ENCODE peak calls at places on chromosomes 2 and 18, in six cellular contexts. M is ovary, Q is A549, L is IMR-90, S is body of pancreas, E is Peyer's patch. B is an unnamed sample.

GRCh38 chr2:239321596-239322413 is 79.0 kb downstream of the HDAC4 start:
- DNase-seq in L (no peak), Q (no peak), S (no peak), E (no peak), M (peak), B (no peak)

GRCh38 chr2:20190862-20191713 is 33.8 kb downstream of the SDC1 start:
- DNase-seq in M (no peak), S (peak), Q (peak), E (no peak), L (no peak), B (no peak)

GRCh38 chr18:29892960-29893558 is 1149.5 kb downstream of the DSC3 start:
- DNase-seq in M (no peak), E (no peak), S (no peak), Q (peak), L (no peak), B (no peak)

GRCh38 chr2:215522237-215522636 is 86.4 kb upstream of the FN1 start:
- DNase-seq in M (no peak), Q (no peak), S (no peak), E (no peak), L (no peak), B (no peak)

GRCh38 chr2:47034973-47035609 is 119.5 kb upstream of the MCFD2 start:
- DNase-seq in M (no peak), S (peak), Q (no peak), L (no peak), E (no peak), B (peak)

GRCh38 chr2:30527859-30528258 is 80.8 kb downstream of the LCLAT1 start:
- DNase-seq in E (no peak), L (peak), S (no peak), Q (no peak), M (no peak), B (no peak)

GRCh38 chr18:78703297-78703696 is 276.3 kb upstream of the SALL3 start:
- DNase-seq in M (no peak), Q (no peak), E (no peak), L (no peak), S (no peak), B (no peak)

GRCh38 chr2:74562126-74562775 is 7.7 kb downstream of the DOK1 start:
- DNase-seq in E (no peak), Q (no peak), S (no peak), L (no peak), M (no peak), B (no peak)

GRCh38 chr2:2260691-2261268 is 70.3 kb downstream of the MYT1L start:
- DNase-seq in E (no peak), Q (no peak), S (no peak), L (no peak), M (no peak), B (no peak)

GRCh38 chr2:71100195-71100964 is 29.6 kb downstream of the MCEE start:
- DNase-seq in Q (peak), L (peak), M (peak), S (peak), E (peak), B (no peak)

GRCh38 chr18:13218376-13219011 is at the start of gene LDLRAD4:
- DNase-seq in Q (no peak), M (peak), S (peak), L (no peak), E (peak), B (peak)

GRCh38 chr2:9008951-9009664 is 5.6 kb upstream of the MBOAT2 start:
- DNase-seq in S (no peak), Q (no peak), E (no peak), L (no peak), M (no peak), B (no peak)

GRCh38 chr2:167783266-167784070 is 463.9 kb downstream of the STK39 start:
- DNase-seq in L (peak), E (no peak), Q (no peak), M (no peak), S (no peak), B (peak)

GRCh38 chr2:234569776-234570430 is 73.0 kb upstream of the ARL4C start:
- DNase-seq in Q (no peak), S (no peak), L (no peak), M (no peak), E (no peak), B (no peak)

GRCh38 chr2:231717281-231718180 is 9.2 kb downstream of the PTMA start:
- DNase-seq in M (no peak), Q (peak), S (no peak), L (peak), E (no peak), B (no peak)

GRCh38 chr2:74418312-74418711 is 3.1 kb downstream of the C2orf81 start:
- DNase-seq in M (no peak), Q (no peak), L (no peak), S (no peak), E (no peak), B (no peak)

GRCh38 chr2:223835701-223836532 is 1.5 kb downstream of the AP1S3 start:
- DNase-seq in M (no peak), E (no peak), Q (no peak), S (no peak), L (no peak), B (no peak)
- H3K27ac ChIP-seq in M (no peak), E (peak), Q (peak), S (no peak), L (no peak), B (no peak)

GRCh38 chr2:150487537-150488429 is at the start of gene RND3:
- DNase-seq in M (peak), Q (peak), S (peak), L (peak), E (peak), B (peak)
- TF ChIP-seq POLR2A in M (peak), Q (peak), S (peak), L (peak), E (peak), B (peak)

GRCh38 chr2:186379052-186379451 is 107.0 kb upstream of the ZC3H15 start:
- DNase-seq in M (no peak), S (no peak), Q (peak), E (no peak), L (peak), B (no peak)
- H3K27ac ChIP-seq in M (no peak), S (no peak), Q (no peak), E (no peak), L (no peak), B (no peak)

DNA sequence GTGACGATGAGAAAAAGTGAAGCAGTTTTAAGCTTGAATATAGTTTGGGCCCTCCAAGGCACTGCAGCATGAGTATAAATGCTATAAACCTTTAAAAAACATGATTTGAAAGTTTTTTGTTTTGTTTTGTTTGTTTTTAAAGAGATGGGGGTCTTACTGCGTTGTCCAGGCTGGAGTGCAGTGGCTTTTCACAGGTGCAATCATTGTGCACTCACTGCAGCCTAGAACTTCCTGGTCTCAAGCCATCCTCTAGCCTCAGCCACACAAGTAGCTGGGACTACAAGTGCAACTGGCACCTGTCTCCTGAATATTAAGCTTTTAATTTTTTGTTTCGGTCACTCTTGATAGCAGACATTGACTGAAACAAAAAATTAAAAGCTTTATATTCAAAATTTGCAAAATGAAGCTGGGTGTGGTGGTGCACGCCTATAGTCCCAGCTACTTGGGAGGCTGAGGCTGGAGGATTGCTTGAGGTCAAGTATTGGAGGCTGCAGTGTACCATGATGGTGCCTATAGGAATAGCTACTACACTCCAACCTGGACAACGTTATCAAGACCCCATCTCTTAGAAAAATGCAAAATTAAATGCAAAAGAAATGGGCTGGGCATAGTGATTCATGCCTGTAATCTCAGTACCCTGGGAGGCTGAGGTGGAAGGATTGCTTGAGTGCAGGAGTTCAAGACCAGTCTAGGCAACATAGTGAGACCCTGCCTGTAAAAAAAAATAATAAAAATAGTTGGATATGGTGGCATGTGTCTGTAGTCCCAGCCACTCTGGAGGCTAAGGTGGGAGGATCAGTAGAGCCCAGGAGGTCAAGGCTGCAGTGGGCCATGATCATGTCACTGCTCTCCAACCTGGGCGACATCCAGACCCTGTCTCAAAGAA is 15.0 kb downstream of the FZD5 start:
- DNase-seq in E (no peak), M (no peak), L (no peak), Q (no peak), S (no peak), B (no peak)
- TF ChIP-seq POLR2A in E (no peak), M (no peak), L (no peak), Q (no peak), S (no peak), B (no peak)

GRCh38 chr18:79705272-79705671 is 25.7 kb downstream of the CTDP1 start:
- DNase-seq in L (no peak), M (no peak), Q (no peak), E (no peak), S (no peak), B (no peak)
- H3K27ac ChIP-seq in L (no peak), M (no peak), Q (no peak), E (no peak), S (no peak), B (no peak)

GRCh38 chr18:11147371-11147860 is 2.0 kb downstream of the PIEZO2 start:
- DNase-seq in Q (no peak), S (no peak), M (no peak), E (no peak), L (no peak), B (no peak)
- TF ChIP-seq POLR2A in Q (no peak), S (no peak), M (no peak), E (no peak), L (no peak), B (no peak)

GRCh38 chr18:9008709-9009635 is 93.5 kb upstream of the NDUFV2 start:
- DNase-seq in L (no peak), S (no peak), E (no peak), Q (no peak), M (no peak), B (no peak)

GRCh38 chr18:9009703-9010488 is 92.6 kb upstream of the NDUFV2 start:
- DNase-seq in M (no peak), Q (no peak), E (no peak), L (no peak), S (no peak), B (no peak)

GRCh38 chr18:9003406-9004100 is 98.9 kb upstream of the NDUFV2 start:
- DNase-seq in Q (no peak), E (no peak), M (no peak), S (no peak), L (no peak), B (no peak)

GRCh38 chr18:9011431-9011830 is 91.1 kb upstream of the NDUFV2 start:
- DNase-seq in Q (no peak), L (no peak), E (no peak), S (no peak), M (no peak), B (no peak)

DNA sequence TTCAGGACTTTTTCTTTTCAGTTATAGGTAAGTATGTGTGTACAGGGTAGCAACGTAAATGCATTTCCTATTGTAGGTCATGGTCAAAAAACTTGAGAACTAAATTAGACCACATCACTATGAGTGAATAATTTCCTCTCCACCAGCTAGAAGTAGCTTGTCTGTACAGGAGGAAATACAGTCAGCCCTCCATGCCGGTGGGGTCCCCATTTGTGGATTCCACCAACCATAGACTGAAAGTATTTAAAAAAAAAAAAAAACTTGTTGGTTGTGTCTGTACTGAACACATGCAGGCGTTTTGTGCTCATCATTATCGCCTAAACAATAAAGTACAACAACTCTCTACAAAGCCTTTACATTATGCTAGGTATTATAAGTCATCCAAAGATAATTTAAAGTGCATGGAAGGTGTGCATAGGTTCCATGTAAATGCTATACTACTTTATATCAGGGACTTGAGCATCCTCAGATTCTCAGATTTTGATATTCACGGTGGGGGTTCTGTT is 94.2 kb upstream of the NDUFV2 start:
- DNase-seq in M (no peak), S (no peak), Q (no peak), E (no peak), L (no peak), B (no peak)
- H3K27ac ChIP-seq in M (no peak), S (no peak), Q (no peak), E (no peak), L (no peak), B (no peak)